ENCODE peak calls at places on chromosome 10, in six cellular contexts. S is H1, P is GM12891, T is Peyer's patch, B is A549, H is transverse colon. E is an unnamed sample.

GRCh38 chr10:75404335-75405200 is 3.0 kb upstream of the ZNF503 start:
- DNase-seq in S (peak; percentile 65), P (no peak), T (peak; percentile 63), B (no peak), H (peak; percentile 65), E (no peak)

GRCh38 chr10:94194256-94194655 is 168.5 kb downstream of the NOC3L start:
- DNase-seq in S (no peak), P (no peak), T (no peak), B (no peak), H (no peak), E (peak; percentile 23)

GRCh38 chr10:11886138-11886474 is 63.0 kb downstream of the PROSER2 start:
- DNase-seq in S (no peak), P (no peak), T (no peak), B (no peak), H (no peak), E (no peak)

GRCh38 chr10:110500515-110500905 is 2.8 kb downstream of the DUSP5 start:
- DNase-seq in S (no peak), P (no peak), T (no peak), B (no peak), H (no peak), E (peak; percentile 67)

GRCh38 chr10:77664018-77664417 is 26.4 kb upstream of the KCNMA1 start:
- DNase-seq in S (no peak), P (no peak), T (no peak), B (no peak), H (no peak), E (no peak)

GRCh38 chr10:79038841-79039201 is 29.9 kb upstream of the ZMIZ1 start:
- DNase-seq in S (no peak), P (no peak), T (peak; percentile 7), B (no peak), H (no peak), E (no peak)

GRCh38 chr10:14403846-14404623 is 73.3 kb upstream of the FRMD4A start:
- DNase-seq in S (no peak), P (no peak), T (no peak), B (no peak), H (no peak), E (no peak)

GRCh38 chr10:88186335-88186734 is 322.9 kb downstream of the PTEN start:
- DNase-seq in S (no peak), P (no peak), T (no peak), B (no peak), H (no peak), E (no peak)

GRCh38 chr10:107894521-107894920 is 730.0 kb upstream of the SORCS1 start:
- DNase-seq in S (no peak), P (no peak), T (no peak), B (no peak), H (no peak), E (no peak)

GRCh38 chr10:127398140-127398966 is 150.8 kb upstream of the NPS start:
- DNase-seq in S (no peak), P (no peak), T (no peak), B (no peak), H (no peak), E (no peak)

GRCh38 chr10:132158122-132158741 is 28.5 kb upstream of the DPYSL4 start:
- DNase-seq in S (no peak), P (peak; percentile 56), T (no peak), B (no peak), H (no peak), E (peak; percentile 44)

DNA sequence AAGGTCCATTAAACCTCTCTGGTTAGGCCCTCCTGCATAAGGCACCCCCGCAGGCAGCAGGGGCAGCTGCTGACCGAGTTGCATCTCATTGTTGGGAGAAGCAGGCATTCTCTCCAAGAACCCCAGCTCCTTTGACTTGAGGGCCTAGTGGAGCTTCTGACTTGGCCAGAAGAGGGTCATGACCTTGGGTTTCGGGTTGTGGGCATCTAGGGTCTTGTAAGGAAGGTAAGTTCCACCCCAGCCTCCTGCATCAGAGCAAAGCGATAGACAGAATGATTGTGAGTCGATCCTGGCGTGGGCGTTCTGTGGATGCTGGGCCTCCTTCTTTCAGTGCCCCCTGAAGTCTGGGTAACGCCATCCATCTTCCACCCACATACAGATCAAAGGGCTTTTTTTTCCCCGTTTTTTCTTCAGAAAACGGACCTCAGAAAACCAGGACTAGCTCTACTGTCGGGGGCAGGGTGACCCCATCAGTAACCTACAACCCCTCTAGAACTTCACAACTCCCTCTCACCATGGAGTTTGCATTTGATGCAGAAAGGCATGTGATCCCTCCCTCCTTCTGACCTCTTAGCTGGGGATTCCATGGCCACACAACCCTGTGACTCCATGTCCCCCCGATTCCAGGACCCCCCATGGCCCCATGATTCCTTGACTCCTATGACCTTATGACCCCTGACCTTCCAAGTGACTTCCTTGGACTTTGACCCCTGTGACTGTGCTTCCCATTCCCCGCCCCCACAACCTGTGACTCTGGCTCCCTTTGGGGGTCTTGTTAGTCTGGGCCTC is 3.0 kb downstream of the SEMA4G start:
- DNase-seq in S (no peak), P (no peak), T (no peak), B (no peak), H (no peak), E (no peak)
- TF ChIP-seq POLR2A in S (no peak), P (no peak), T (no peak), B (no peak), H (no peak), E (no peak)

GRCh38 chr10:122953827-122954730 is at the start of gene C10orf88:
- DNase-seq in S (peak; percentile 91), P (peak; percentile 89), T (peak; percentile 97), B (peak; percentile 94), H (peak; percentile 97), E (peak; percentile 77)
- TF ChIP-seq POLR2A in S (no peak), P (no peak), T (peak; percentile 47), B (peak; percentile 66), H (peak; percentile 40), E (no peak)

DNA sequence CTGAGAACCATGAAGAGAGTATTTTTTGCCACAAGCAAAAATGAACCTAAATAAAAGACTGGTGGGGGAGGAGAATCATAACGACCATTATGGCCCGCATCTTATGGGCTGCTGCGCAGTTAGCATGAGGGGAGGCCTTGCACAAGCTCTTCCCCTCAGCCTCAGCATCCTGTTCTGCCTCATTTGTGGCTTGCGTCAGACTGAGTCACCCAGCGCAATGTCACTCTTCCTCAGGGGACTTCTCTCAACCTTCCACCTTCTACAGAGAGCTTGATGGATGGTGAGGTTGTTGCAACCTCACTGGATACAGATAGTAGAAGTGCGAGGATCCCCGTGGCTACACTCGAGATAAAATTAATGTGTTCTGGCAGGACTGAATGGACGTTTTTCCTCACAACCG is 16.8 kb upstream of the GPR15LG start:
- DNase-seq in S (no peak), P (no peak), T (no peak), B (no peak), H (no peak), E (no peak)
- TF ChIP-seq POLR2A in S (no peak), P (peak; percentile 22), T (no peak), B (no peak), H (peak; percentile 10), E (no peak)

GRCh38 chr10:17228081-17229015 is at the start of gene VIM:
- DNase-seq in S (peak; percentile 82), P (no peak), T (peak; percentile 78), B (peak; percentile 87), H (peak; percentile 81), E (peak; percentile 70)
- TF ChIP-seq POLR2A in S (no peak), P (no peak), T (peak; percentile 25), B (peak; percentile 58), H (peak; percentile 66), E (no peak)

DNA sequence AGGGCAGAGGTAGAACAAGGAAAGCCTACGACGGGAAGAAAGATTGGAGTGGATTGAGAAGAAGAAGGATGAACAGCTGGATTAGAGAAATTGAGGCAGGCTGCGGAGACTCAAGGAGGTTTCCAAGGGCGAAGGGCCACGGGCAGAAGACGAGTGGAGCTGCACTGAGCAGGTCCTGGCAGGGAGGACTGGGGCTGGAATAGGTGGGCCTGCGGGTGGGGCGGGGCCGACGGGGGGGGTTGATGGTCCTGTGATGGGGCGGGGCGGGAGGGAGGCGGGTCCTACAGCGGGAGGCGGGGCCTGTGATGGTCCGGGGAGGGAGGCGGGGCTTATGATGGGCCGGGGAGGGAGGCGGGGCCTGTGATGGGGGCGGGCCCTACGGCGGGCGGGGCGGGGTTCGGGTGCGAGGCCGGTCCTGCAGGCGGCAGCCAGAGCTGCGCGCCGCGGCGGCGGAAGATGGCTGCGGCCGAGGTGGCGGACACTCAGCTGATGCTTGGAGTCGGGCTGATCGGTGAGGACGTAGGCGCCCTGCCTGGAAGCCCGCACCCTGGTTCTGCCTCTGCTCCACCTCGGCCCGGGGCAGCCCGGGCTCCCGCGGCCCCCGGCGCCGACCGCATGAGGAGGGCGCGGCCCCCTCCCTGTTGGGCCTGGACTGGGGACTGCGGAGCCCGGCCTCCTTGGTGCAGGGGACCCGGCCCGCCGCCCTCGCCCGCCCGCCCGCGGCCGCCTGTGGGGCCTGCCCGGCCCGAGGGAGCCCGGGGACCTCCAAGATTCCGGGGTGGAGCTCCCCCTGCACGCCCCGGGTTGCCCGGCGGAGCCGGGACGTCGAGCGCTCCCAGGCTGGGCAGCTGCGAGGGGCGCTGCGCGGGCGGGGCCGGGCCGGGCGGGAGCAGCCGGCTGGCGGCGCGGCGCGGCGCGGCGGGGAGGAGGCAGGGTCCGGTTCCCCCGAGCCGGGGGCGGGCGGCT is at the start of gene DENND10:
- DNase-seq in S (peak; percentile 83), P (peak; percentile 90), T (peak; percentile 91), B (peak; percentile 79), H (peak; percentile 87), E (peak; percentile 91)
- TF ChIP-seq POLR2A in S (peak; percentile 90), P (peak; percentile 76), T (peak; percentile 87), B (peak; percentile 98), H (peak; percentile 88), E (peak; percentile 99)

GRCh38 chr10:29858352-29859267 is 200.8 kb downstream of the JCAD start:
- DNase-seq in S (peak; percentile 54), P (no peak), T (no peak), B (peak; percentile 70), H (peak; percentile 60), E (peak; percentile 48)
- TF ChIP-seq POLR2A in S (no peak), P (no peak), T (no peak), B (no peak), H (no peak), E (no peak)

GRCh38 chr10:80205478-80206276 is at the start of gene ANXA11:
- DNase-seq in S (peak; percentile 87), P (peak; percentile 89), T (peak; percentile 92), B (peak; percentile 78), H (peak; percentile 92), E (peak; percentile 91)
- TF ChIP-seq POLR2A in S (no peak), P (peak; percentile 82), T (peak; percentile 99), B (peak; percentile 87), H (peak; percentile 99), E (peak; percentile 70)